ENCODE peak calls at places on chromosomes 5 and 9, in nine cellular contexts. X is heart right ventricle; F is HepG2; R is T-helper 9 cell; O is testis; W is Ammon's horn; D is neuronal stem cell; A is stimulated activated CD8-positive, alpha-beta memory T cell treated with anti-CD3 and anti-CD28 coated beads, Interleukin-4, amount 100 ng/mL, for 24 hours; M is caudate nucleus. Q is an unnamed sample.

GRCh38 chr9:94936411-94936810 is 209.9 kb downstream of the AOPEP start:
- DNase-seq in X (no peak), F (no peak), R (no peak), O (no peak), W (no peak), D (no peak), A (no peak), M (no peak), Q (no peak)

GRCh38 chr9:124008307-124008854 is 3.2 kb upstream of the LHX2 start:
- DNase-seq in X (no peak), F (no peak), R (no peak), O (no peak), W (no peak), D (peak), A (no peak), M (no peak), Q (no peak)

GRCh38 chr9:136107953-136108647 is 10.6 kb downstream of the TMEM250 start:
- DNase-seq in X (no peak), F (no peak), R (no peak), O (no peak), W (no peak), D (no peak), A (no peak), M (no peak), Q (no peak)

GRCh38 chr5:130476325-130476724 is 572.1 kb downstream of the CHSY3 start:
- DNase-seq in X (no peak), F (no peak), R (no peak), O (no peak), W (no peak), D (no peak), A (no peak), M (no peak), Q (no peak)

GRCh38 chr5:17897776-17898175 is 263.5 kb downstream of the TAF11L14 start:
- DNase-seq in X (no peak), F (no peak), R (no peak), O (no peak), W (no peak), D (no peak), A (no peak), M (no peak), Q (no peak)

GRCh38 chr9:125241863-125242739 is 958 bp upstream of the HSPA5 start:
- DNase-seq in X (peak), F (no peak), R (no peak), O (peak), W (no peak), D (no peak), A (no peak), M (peak), Q (no peak)

GRCh38 chr9:128169492-128169891 is 9.4 kb downstream of the BBLN start:
- DNase-seq in X (no peak), F (no peak), R (no peak), O (no peak), W (peak), D (no peak), A (no peak), M (no peak), Q (no peak)

GRCh38 chr9:18985464-18985951 is 47.5 kb downstream of the SAXO1 start:
- DNase-seq in X (no peak), F (no peak), R (no peak), O (no peak), W (no peak), D (no peak), A (no peak), M (no peak), Q (no peak)

GRCh38 chr9:128903871-128904371 is 16.9 kb upstream of the PHYHD1 start:
- DNase-seq in X (no peak), F (no peak), R (no peak), O (no peak), W (no peak), D (no peak), A (no peak), M (no peak), Q (no peak)

GRCh38 chr9:130220351-130220750 is 45.2 kb upstream of the HMCN2 start:
- DNase-seq in X (no peak), F (no peak), R (no peak), O (peak), W (no peak), D (no peak), A (no peak), M (no peak), Q (no peak)

GRCh38 chr5:5490774-5491347 is 68.4 kb downstream of the ICE1 start:
- DNase-seq in X (no peak), F (no peak), R (no peak), O (no peak), W (no peak), D (no peak), A (no peak), M (no peak), Q (no peak)

GRCh38 chr9:124257865-124258764 is at the start of gene NEK6:
- DNase-seq in X (no peak), F (no peak), R (peak), O (no peak), W (no peak), D (no peak), A (no peak), M (peak), Q (no peak)

GRCh38 chr5:93162201-93162654 is 418.8 kb downstream of the NR2F1-AS1 start:
- DNase-seq in X (no peak), F (no peak), R (no peak), O (no peak), W (no peak), D (peak), A (no peak), M (no peak), Q (no peak)

GRCh38 chr9:92642041-92642451 is 27.9 kb downstream of the IPPK start:
- DNase-seq in X (no peak), F (no peak), R (no peak), O (peak), W (no peak), D (no peak), A (no peak), M (no peak), Q (no peak)

GRCh38 chr9:113483676-113484257 is 20.2 kb downstream of the RGS3 start:
- DNase-seq in X (no peak), F (no peak), R (no peak), O (no peak), W (no peak), D (no peak), A (no peak), M (no peak), Q (no peak)

GRCh38 chr9:104586496-104587180 is 12.6 kb downstream of the OR13C5 start:
- DNase-seq in X (no peak), F (no peak), R (no peak), O (no peak), W (no peak), D (no peak), A (no peak), M (no peak), Q (no peak)

GRCh38 chr9:81190659-81191058 is 498.7 kb downstream of the TLE1 start:
- DNase-seq in X (no peak), F (no peak), R (no peak), O (no peak), W (no peak), D (no peak), A (no peak), M (no peak), Q (no peak)

GRCh38 chr5:891837-892389 is 688 bp downstream of the BRD9 start:
- DNase-seq in X (no peak), F (no peak), R (no peak), O (peak), W (no peak), D (no peak), A (no peak), M (no peak), Q (no peak)

GRCh38 chr9:127634698-127635097 is 22.6 kb downstream of the STXBP1 start:
- DNase-seq in X (no peak), F (peak), R (no peak), O (no peak), W (no peak), D (no peak), A (no peak), M (no peak), Q (no peak)

GRCh38 chr9:14303526-14303925 is 10.4 kb downstream of the NFIB start:
- DNase-seq in X (no peak), F (no peak), R (no peak), O (no peak), W (peak), D (no peak), A (no peak), M (peak), Q (no peak)

GRCh38 chr9:21174671-21175070 is 8.2 kb upstream of the IFNA21 start:
- DNase-seq in X (no peak), F (no peak), R (no peak), O (no peak), W (no peak), D (no peak), A (no peak), M (no peak), Q (no peak)

GRCh38 chr5:128334010-128334716 is 203.9 kb downstream of the FBN2 start:
- DNase-seq in X (no peak), F (no peak), R (no peak), O (no peak), W (no peak), D (no peak), A (no peak), M (no peak), Q (no peak)

GRCh38 chr9:94714494-94714893 is 12.0 kb upstream of the AOPEP start:
- DNase-seq in X (no peak), F (no peak), R (no peak), O (no peak), W (no peak), D (no peak), A (no peak), M (no peak), Q (no peak)

GRCh38 chr9:78860806-78861475 is 564.0 kb downstream of the PSAT1 start:
- DNase-seq in X (no peak), F (no peak), R (no peak), O (no peak), W (no peak), D (no peak), A (no peak), M (no peak), Q (no peak)

GRCh38 chr5:127396490-127397155 is 106.0 kb downstream of the MEGF10 start:
- DNase-seq in X (no peak), F (no peak), R (no peak), O (peak), W (no peak), D (no peak), A (no peak), M (no peak), Q (no peak)

GRCh38 chr5:68172314-68172713 is 43.2 kb upstream of the PIK3R1 start:
- DNase-seq in X (no peak), F (no peak), R (no peak), O (peak), W (no peak), D (no peak), A (no peak), M (no peak), Q (no peak)

GRCh38 chr9:21996438-21996837 is 1.8 kb downstream of the CDKN2B-AS1 start:
- DNase-seq in X (no peak), F (no peak), R (no peak), O (no peak), W (no peak), D (no peak), A (no peak), M (no peak), Q (no peak)

GRCh38 chr5:172778223-172778814 is 7.3 kb upstream of the DUSP1 start:
- DNase-seq in X (no peak), F (peak), R (no peak), O (no peak), W (no peak), D (no peak), A (no peak), M (no peak), Q (no peak)

Q was measured in effector CD4-positive, alpha-beta T cell.